ENCODE peak calls at places on chromosomes 6 and 20, in six cellular contexts. V is ovary, D is heart right ventricle, N is neural progenitor cell, L is Panc1, M is pancreas. H is an unnamed sample.

GRCh38 chr20:10715035-10715434 is 41.2 kb upstream of the JAG1 start:
- DNase-seq in V (no peak), D (no peak), N (no peak), L (no peak), M (no peak), H (no peak)

GRCh38 chr6:31576897-31577341 is 1.6 kb downstream of the TNF start:
- DNase-seq in V (no peak), D (no peak), N (no peak), L (no peak), M (no peak), H (no peak)

GRCh38 chr6:80446454-80447045 is 340.1 kb downstream of the BCKDHB start:
- DNase-seq in V (no peak), D (no peak), N (no peak), L (no peak), M (no peak), H (no peak)

GRCh38 chr6:2899596-2899995 is 3.5 kb downstream of the SERPINB9 start:
- DNase-seq in V (no peak), D (no peak), N (no peak), L (no peak), M (no peak), H (no peak)

GRCh38 chr20:43870484-43870883 is 44.2 kb upstream of the TOX2 start:
- DNase-seq in V (no peak), D (no peak), N (no peak), L (no peak), M (no peak), H (no peak)

GRCh38 chr6:34445313-34445860 is 19.5 kb upstream of the RPS10 start:
- DNase-seq in V (no peak), D (no peak), N (no peak), L (no peak), M (no peak), H (no peak)

GRCh38 chr6:29491574-29491973 is 3.8 kb upstream of the MAS1L start:
- DNase-seq in V (no peak), D (no peak), N (no peak), L (no peak), M (no peak), H (no peak)

GRCh38 chr6:11410539-11411307 is 126.8 kb upstream of the TMEM170B start:
- DNase-seq in V (no peak), D (no peak), N (no peak), L (no peak), M (no peak), H (peak)

GRCh38 chr20:38109657-38110524 is 55.2 kb downstream of the TGM2 start:
- DNase-seq in V (no peak), D (peak), N (no peak), L (peak), M (no peak), H (no peak)

GRCh38 chr20:39623584-39624234 is 661.6 kb downstream of the DHX35 start:
- DNase-seq in V (no peak), D (no peak), N (no peak), L (no peak), M (no peak), H (no peak)

GRCh38 chr6:157962601-157963084 is 19.0 kb upstream of the SYNJ2 start:
- DNase-seq in V (no peak), D (no peak), N (no peak), L (no peak), M (no peak), H (no peak)

GRCh38 chr20:38692436-38693411 is 31.6 kb upstream of the SLC32A1 start:
- DNase-seq in V (no peak), D (peak), N (peak), L (no peak), M (peak), H (no peak)

GRCh38 chr6:17165383-17165782 is 63.5 kb downstream of the STMND1 start:
- DNase-seq in V (no peak), D (no peak), N (no peak), L (no peak), M (no peak), H (no peak)

GRCh38 chr20:59191036-59191755 is 27.6 kb downstream of the ZNF831 start:
- DNase-seq in V (no peak), D (no peak), N (no peak), L (no peak), M (no peak), H (no peak)

GRCh38 chr6:57421503-57421902 is 104.1 kb downstream of the PRIM2 start:
- DNase-seq in V (no peak), D (no peak), N (no peak), L (no peak), M (no peak), H (no peak)

GRCh38 chr20:63941282-63942060 is 14.7 kb downstream of the UCKL1 start:
- DNase-seq in V (peak), D (peak), N (peak), L (no peak), M (peak), H (no peak)

GRCh38 chr6:25138697-25139051 is 140.5 kb upstream of the CARMIL1 start:
- DNase-seq in V (no peak), D (no peak), N (no peak), L (no peak), M (no peak), H (no peak)

DNA sequence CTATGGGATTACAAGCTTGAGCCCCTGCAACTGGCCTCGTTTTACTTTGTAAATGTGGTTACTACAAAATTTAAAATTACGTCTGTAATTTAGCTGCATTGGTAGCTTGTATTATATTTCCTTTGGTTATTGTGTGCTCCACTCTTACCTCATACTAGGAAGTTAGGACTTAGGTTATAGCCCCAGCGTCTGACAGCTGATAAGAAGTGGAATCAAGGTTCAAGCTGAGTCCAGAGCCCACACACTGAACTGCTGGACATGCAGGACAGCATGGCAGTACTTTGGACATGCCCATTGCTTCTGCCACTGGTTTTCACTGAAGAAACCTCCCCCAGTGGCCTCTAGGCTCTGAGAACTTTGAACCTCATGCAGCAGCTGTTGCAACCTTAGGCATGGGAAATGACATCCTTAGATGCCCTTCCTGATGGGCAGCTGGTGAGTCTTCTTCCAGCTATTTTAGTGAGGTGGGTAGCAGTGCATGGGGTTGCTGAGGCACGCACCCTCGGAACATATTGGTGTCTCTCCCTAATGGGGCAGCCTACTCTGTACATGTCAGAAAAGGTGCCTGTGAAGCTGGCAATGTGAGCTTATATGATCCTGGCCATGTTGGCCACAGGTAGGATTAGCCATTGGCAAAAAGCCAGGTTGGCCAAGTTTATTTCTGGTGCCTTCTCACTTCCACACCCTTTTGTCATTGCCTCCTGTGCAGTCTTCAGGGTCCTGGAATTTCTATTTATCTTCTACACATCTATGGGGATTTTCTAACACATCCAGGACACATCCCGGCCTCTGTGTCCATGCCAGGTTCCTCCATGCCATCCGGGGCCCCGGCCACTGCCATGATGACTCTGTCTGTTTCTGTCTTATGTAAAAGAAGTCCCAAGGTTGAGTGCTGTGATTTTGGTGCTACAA is 85.3 kb downstream of the CDS2 start:
- DNase-seq in V (no peak), D (no peak), N (no peak), L (no peak), M (no peak), H (no peak)
- H3K27ac ChIP-seq in V (no peak), D (no peak), N (no peak), L (no peak), M (no peak), H (peak)

GRCh38 chr6:15491255-15491985 is 171.4 kb downstream of the DTNBP1 start:
- DNase-seq in V (peak), D (peak), N (peak), L (peak), M (peak), H (peak)
- TF ChIP-seq CTCF in V (peak), D (peak), N (peak), L (peak), M (peak), H (peak)

GRCh38 chr20:36469973-36470372 is 71.3 kb upstream of the MYL9 start:
- DNase-seq in V (no peak), D (no peak), N (no peak), L (no peak), M (no peak), H (no peak)

GRCh38 chr20:36472656-36473071 is 68.7 kb upstream of the MYL9 start:
- DNase-seq in V (peak), D (peak), N (peak), L (no peak), M (peak), H (no peak)

GRCh38 chr20:36468149-36469000 is 72.9 kb upstream of the MYL9 start:
- DNase-seq in V (no peak), D (no peak), N (no peak), L (no peak), M (peak), H (no peak)

GRCh38 chr20:36471885-36472642 is 69.3 kb upstream of the MYL9 start:
- DNase-seq in V (no peak), D (no peak), N (no peak), L (no peak), M (no peak), H (no peak)

GRCh38 chr20:36470482-36471062 is 70.7 kb upstream of the MYL9 start:
- DNase-seq in V (no peak), D (no peak), N (no peak), L (no peak), M (no peak), H (no peak)
- H3K4me3 ChIP-seq in V (no peak), D (no peak), N (no peak), L (no peak), M (no peak), H (no peak)

GRCh38 chr6:117676577-117677218 is 1.4 kb downstream of the NUS1 start:
- DNase-seq in V (no peak), D (no peak), N (peak), L (no peak), M (no peak), H (no peak)

GRCh38 chr6:117677553-117678131 is 2.4 kb downstream of the NUS1 start:
- DNase-seq in V (no peak), D (no peak), N (no peak), L (peak), M (no peak), H (no peak)

GRCh38 chr6:117674503-117674902 is 766 bp upstream of the NUS1 start:
- DNase-seq in V (no peak), D (no peak), N (no peak), L (no peak), M (no peak), H (no peak)

GRCh38 chr6:117674991-117675657 is at the start of gene NUS1:
- DNase-seq in V (peak), D (peak), N (peak), L (peak), M (peak), H (peak)
- H3K27ac ChIP-seq in V (peak), D (peak), N (no peak), L (peak), M (peak), H (peak)

GRCh38 chr20:2086177-2086979 is 15.2 kb upstream of the STK35 start:
- DNase-seq in V (no peak), D (no peak), N (no peak), L (no peak), M (no peak), H (no peak)
- TF ChIP-seq CTCF in V (no peak), D (peak), N (peak), L (peak), M (no peak), H (no peak)

GRCh38 chr20:2054911-2055310 is 46.7 kb upstream of the STK35 start:
- DNase-seq in V (no peak), D (no peak), N (no peak), L (no peak), M (no peak), H (no peak)

GRCh38 chr20:2052741-2053140 is 48.9 kb upstream of the STK35 start:
- DNase-seq in V (no peak), D (no peak), N (no peak), L (no peak), M (no peak), H (no peak)

GRCh38 chr20:2053615-2054014 is 48.0 kb upstream of the STK35 start:
- DNase-seq in V (no peak), D (no peak), N (no peak), L (no peak), M (no peak), H (no peak)

DNA sequence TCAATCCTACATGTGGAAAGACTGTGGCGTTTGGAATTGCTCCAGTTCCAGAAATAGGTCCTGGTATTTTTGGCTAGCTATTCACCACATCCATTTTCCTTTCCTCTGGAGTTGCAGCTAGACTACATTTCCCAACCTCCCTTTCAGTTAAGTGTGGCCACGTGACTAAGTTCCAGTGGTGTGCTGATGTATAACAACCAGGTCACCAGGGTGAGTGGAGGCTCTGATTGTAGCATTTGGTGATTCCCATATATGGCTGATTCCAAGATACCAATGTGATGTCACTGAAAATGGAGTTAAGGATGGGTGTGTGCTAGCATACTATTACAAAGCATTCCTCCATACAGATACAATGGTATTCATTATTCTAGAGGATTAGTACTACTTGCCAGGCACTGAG is 49.7 kb upstream of the STK35 start:
- DNase-seq in V (no peak), D (no peak), N (peak), L (no peak), M (no peak), H (no peak)
- H3K4me3 ChIP-seq in V (no peak), D (no peak), N (no peak), L (no peak), M (no peak), H (no peak)

H was measured in dorsolateral prefrontal cortex.